ENCODE peak calls at places on chromosomes 3 and 15, in eight cellular contexts. T is A549; X is stimulated activated CD4-positive, alpha-beta T cell treated with anti-CD3 and anti-CD28 coated beads, Interleukin-4, amount 100 ng/mL, for 24 hours; Z is IMR-90; Q is anterior cingulate cortex; W is fibroblast of lung; B is NCI-H345; F is A172. E is an unnamed sample.

GRCh38 chr3:53151870-53152269 is 9.1 kb upstream of the PRKCD start:
- DNase-seq in X (no peak), Z (no peak), W (no peak), Q (no peak), F (no peak), B (no peak), T (no peak), E (no peak)

GRCh38 chr3:171049831-171050444 is 23.4 kb upstream of the SLC2A2 start:
- DNase-seq in Q (no peak), F (peak), B (peak), T (peak), X (peak), W (peak), Z (peak), E (peak)

GRCh38 chr3:47385007-47385406 is 4.2 kb downstream of the PTPN23 start:
- DNase-seq in X (no peak), Q (no peak), B (no peak), Z (peak), T (no peak), F (peak), W (no peak), E (no peak)

GRCh38 chr3:191388823-191389222 is 58.5 kb upstream of the UTS2B start:
- DNase-seq in Z (no peak), X (no peak), W (peak), Q (no peak), B (no peak), T (no peak), F (no peak), E (no peak)

GRCh38 chr3:62667714-62668113 is 207.5 kb downstream of the CADPS start:
- DNase-seq in Q (no peak), T (no peak), W (no peak), X (no peak), B (no peak), F (no peak), Z (no peak), E (no peak)

GRCh38 chr15:78714890-78715289 is 73.9 kb upstream of the CHRNB4 start:
- DNase-seq in T (no peak), Z (no peak), W (peak), X (no peak), F (peak), Q (no peak), B (no peak), E (no peak)

GRCh38 chr15:59165726-59166125 is 40.9 kb upstream of the LDHAL6B start:
- DNase-seq in Q (no peak), T (no peak), Z (no peak), X (no peak), F (no peak), B (peak), W (no peak), E (no peak)

GRCh38 chr3:193853511-193854219 is 260.7 kb downstream of the OPA1 start:
- DNase-seq in X (no peak), T (no peak), Q (no peak), F (no peak), W (no peak), Z (no peak), B (no peak), E (no peak)

GRCh38 chr3:10234526-10235230 is 13.6 kb upstream of the TATDN2 start:
- DNase-seq in X (no peak), W (no peak), T (no peak), F (no peak), Q (no peak), B (no peak), Z (no peak), E (no peak)

GRCh38 chr3:42013652-42014442 is 51.9 kb upstream of the ULK4 start:
- DNase-seq in T (no peak), Q (no peak), W (no peak), Z (no peak), X (peak), B (no peak), F (no peak), E (no peak)

GRCh38 chr3:122555275-122556071 is 8.6 kb downstream of the PARP9 start:
- DNase-seq in W (no peak), F (peak), X (no peak), Z (peak), T (no peak), Q (no peak), B (no peak), E (no peak)

GRCh38 chr3:166634091-166634746 is 745.9 kb downstream of the ZBBX start:
- DNase-seq in Q (no peak), F (no peak), B (no peak), Z (no peak), W (no peak), X (no peak), T (no peak), E (no peak)

GRCh38 chr15:96053039-96054021 is 277.2 kb upstream of the NR2F2 start:
- DNase-seq in Z (no peak), Q (no peak), X (no peak), W (peak), F (peak), T (no peak), B (peak), E (no peak)

GRCh38 chr3:197317250-197317963 is 19.0 kb upstream of the DLG1 start:
- DNase-seq in X (no peak), W (peak), T (no peak), Q (no peak), Z (peak), F (peak), B (no peak), E (peak)